ENCODE peak calls at places on chromosomes 12 and 14, in six cellular contexts. F is transverse colon, Z is psoas muscle, K is cardiac muscle cell, W is astrocyte, X is lung. A is an unnamed sample. For H3K36me3 and H3K4me1, the result is how much of the 10 kb centered on the place peaks cover.

GRCh38 chr12:13444076-13444475 is 247.6 kb downstream of the EMP1 start:
- DNase-seq in X (no peak), K (no peak), F (no peak), W (no peak), Z (no peak), A (no peak)

GRCh38 chr12:49542592-49543160 is 3.8 kb downstream of the KCNH3 start:
- DNase-seq in W (no peak), F (no peak), X (no peak), Z (no peak), K (no peak), A (no peak)

GRCh38 chr12:56903374-56903773 is 30.8 kb downstream of the SDR9C7 start:
- DNase-seq in X (no peak), K (no peak), F (no peak), Z (no peak), W (no peak), A (no peak)

GRCh38 chr12:74599932-74600331 is 62.3 kb downstream of the ATXN7L3B start:
- DNase-seq in K (no peak), X (no peak), F (no peak), Z (no peak), W (no peak), A (no peak)

GRCh38 chr12:43586646-43587245 is 34.7 kb upstream of the ADAMTS20 start:
- DNase-seq in X (no peak), W (no peak), F (no peak), K (no peak), Z (no peak), A (no peak)

GRCh38 chr14:85556263-85556662 is 26.3 kb downstream of the FLRT2 start:
- DNase-seq in K (no peak), X (no peak), W (no peak), Z (no peak), F (no peak), A (no peak)

GRCh38 chr14:100486025-100486828 is 101.0 kb downstream of the BEGAIN start:
- DNase-seq in W (peak), Z (peak), X (no peak), K (peak), F (peak), A (peak)

GRCh38 chr12:98582093-98582492 is 11.4 kb upstream of the SLC25A3 start:
- DNase-seq in W (peak), Z (no peak), X (no peak), K (no peak), F (no peak), A (no peak)

GRCh38 chr12:2999265-2999841 is 40.2 kb downstream of the TEAD4 start:
- DNase-seq in F (no peak), Z (peak), K (peak), X (no peak), W (no peak), A (no peak)

GRCh38 chr12:71730936-71731335 is 23.7 kb upstream of the RAB21 start:
- DNase-seq in Z (no peak), W (peak), F (no peak), X (no peak), K (no peak), A (no peak)

GRCh38 chr12:68695454-68695853 is 8.7 kb downstream of the NUP107 start:
- DNase-seq in X (no peak), Z (no peak), W (no peak), F (no peak), K (no peak), A (no peak)

DNA sequence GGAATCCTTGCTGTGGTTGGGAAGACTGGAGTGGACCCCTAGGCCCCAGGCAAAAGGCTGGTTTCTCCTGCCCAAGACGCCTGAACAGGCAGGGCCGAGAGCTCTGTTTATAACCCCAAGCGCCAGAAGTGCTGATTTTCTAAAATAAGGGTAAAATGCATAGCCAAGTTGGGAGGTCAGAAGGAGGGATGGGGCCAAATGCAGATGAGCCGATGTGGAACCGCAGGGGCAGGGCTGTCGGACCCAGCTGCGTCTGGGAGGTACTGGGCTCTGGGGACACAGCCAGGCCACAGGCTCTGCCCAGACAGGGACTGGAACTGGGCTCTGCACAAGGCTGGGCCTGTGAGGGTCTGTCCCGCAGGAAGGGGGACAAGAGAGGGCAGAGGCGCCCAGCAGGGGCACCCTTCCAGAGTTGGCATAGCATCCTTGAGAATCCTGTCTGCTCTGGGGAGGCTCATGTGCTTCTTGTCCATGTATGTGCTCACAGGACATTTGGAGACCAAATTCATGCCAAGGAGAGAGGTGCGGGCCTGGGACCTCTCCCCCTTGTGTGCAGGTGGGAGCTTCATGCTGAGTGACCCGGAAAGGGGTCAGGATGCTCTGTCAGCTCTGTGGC is 49.1 kb downstream of the JAG2 start:
- DNase-seq in F (no peak), W (no peak), X (no peak), Z (no peak), K (no peak), A (no peak)
- H3K27ac ChIP-seq in F (no peak), W (no peak), X (no peak), Z (no peak), K (no peak), A (no peak)

DNA sequence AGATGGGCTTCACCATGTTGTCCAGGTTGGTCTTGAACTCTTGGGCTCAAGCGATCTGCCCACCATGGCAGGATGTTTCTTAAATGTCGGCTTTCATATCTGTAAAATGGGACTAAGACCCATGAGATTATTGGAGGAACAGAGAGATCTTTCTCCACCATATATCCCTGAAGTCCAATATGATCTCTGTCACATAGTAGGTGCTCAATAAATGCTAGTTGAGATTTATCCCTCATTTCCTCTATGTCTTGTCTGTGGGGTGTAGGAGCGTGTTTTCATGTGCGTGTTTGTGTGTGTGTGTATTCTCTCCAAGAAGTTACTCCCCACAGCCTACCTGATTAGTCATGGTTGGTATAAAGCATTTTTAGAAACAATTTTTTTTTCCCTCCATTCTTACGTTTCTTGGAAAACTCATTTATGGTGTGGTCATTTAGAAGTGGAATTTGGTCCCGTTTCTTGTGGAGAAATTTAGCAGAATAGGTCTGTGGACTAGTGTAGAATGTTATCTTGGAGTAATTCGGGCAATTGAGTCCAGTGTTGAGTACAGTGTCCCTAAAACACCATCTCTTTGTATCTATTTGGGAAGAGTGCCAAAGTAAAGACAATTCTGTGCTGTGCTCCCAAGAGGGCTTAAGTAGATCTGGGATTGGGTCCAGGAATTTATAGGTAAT is 4.3 kb downstream of the STRAP start:
- DNase-seq in W (peak), F (no peak), X (no peak), Z (no peak), K (no peak), A (no peak)
- H3K36me3 ChIP-seq in W (under half), F (under half), X (under half), Z (under half), K (under half), A (under half)

DNA sequence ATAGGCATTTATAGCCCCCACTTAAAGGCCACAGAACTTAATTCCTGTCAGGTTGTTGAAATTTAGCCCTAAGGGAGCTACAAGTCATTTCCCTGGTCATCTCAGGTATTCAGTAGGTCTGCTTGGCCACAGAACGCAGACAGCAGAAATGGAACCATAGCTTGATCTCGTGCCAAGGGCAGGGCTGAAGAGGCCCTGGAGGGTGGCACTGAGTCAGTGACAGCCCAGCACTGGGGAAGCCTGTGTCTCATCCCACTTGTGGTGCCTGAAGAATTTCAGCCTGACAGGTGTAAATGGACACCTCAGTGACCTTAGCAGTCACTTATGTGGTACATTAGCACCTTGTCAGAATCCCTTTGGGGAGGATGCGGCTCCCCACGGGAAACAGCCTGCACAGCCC is 6.6 kb downstream of the PRKAB1 start:
- DNase-seq in X (no peak), Z (no peak), F (no peak), K (no peak), W (no peak), A (no peak)
- H3K4me1 ChIP-seq in X (under half), Z (under half), F (under half), K (under half), W (under half), A (under half)

GRCh38 chr12:65619018-65619417 is 205.3 kb upstream of the HMGA2 start:
- DNase-seq in W (no peak), Z (no peak), K (peak), X (no peak), F (no peak), A (no peak)

GRCh38 chr12:65618574-65618973 is 205.7 kb upstream of the HMGA2 start:
- DNase-seq in W (no peak), X (no peak), Z (no peak), K (no peak), F (no peak), A (no peak)

GRCh38 chr12:65622056-65622455 is 202.2 kb upstream of the HMGA2 start:
- DNase-seq in W (no peak), Z (no peak), K (no peak), X (no peak), F (no peak), A (no peak)

GRCh38 chr12:65623507-65623906 is 200.8 kb upstream of the HMGA2 start:
- DNase-seq in F (no peak), W (no peak), X (no peak), K (no peak), Z (no peak), A (no peak)

DNA sequence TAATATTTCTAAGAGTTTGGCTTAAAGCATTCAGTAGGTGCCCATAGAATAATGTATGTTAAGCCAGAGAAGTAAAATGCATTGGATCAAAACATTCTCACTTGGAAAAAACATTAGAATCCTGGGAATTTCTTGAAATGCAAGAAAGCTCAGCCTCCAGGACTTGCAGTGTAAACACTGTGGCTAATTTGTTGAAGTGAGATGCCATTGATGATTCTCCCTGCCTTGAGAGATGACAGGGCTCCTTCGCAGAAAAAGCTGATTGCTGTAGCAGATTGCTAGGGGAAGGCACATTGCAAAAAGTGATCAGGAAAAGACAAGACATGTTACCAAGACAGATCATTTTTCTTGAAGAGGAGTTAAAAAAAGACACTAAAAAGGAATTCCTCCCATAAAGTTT is 204.3 kb upstream of the HMGA2 start:
- DNase-seq in Z (no peak), K (peak), W (no peak), F (no peak), X (no peak), A (no peak)
- H3K27ac ChIP-seq in Z (no peak), K (peak), W (no peak), F (no peak), X (no peak), A (no peak)

GRCh38 chr12:69766260-69766659 is 27.6 kb downstream of the RAB3IP start:
- DNase-seq in Z (no peak), W (no peak), X (no peak), K (no peak), F (no peak), A (no peak)

GRCh38 chr12:69765515-69765914 is 26.9 kb downstream of the RAB3IP start:
- DNase-seq in Z (no peak), F (no peak), X (no peak), W (no peak), K (no peak), A (no peak)
- H3K36me3 ChIP-seq in Z (under half), F (under half), X (under half), W (under half), K (under half), A (under half)

DNA sequence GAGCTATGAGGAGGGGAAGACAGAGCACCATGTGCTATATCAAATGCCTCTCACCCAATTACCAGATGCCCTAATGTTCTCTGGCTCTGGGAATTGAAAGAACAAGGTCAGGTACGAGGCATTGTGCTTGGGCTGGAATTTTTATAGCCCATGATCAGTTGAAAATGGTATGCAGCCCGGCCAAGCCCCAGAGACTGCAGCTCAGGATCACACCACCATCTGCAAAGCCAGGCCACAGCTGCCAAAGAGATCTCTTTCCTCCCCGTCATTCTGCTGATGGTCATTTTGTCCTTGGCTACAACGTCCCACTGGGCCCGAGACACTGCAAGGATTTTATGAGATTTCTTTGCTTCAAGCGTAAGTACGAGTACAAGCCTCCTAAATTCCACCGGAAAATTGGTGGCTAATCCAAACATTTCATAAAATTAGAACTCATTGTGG is 15.2 kb downstream of the NUAK1 start:
- DNase-seq in X (no peak), K (no peak), F (peak), Z (peak), W (no peak), A (no peak)
- H3K4me1 ChIP-seq in X (under half), K (under half), F (under half), Z (half or more), W (under half), A (under half)

DNA sequence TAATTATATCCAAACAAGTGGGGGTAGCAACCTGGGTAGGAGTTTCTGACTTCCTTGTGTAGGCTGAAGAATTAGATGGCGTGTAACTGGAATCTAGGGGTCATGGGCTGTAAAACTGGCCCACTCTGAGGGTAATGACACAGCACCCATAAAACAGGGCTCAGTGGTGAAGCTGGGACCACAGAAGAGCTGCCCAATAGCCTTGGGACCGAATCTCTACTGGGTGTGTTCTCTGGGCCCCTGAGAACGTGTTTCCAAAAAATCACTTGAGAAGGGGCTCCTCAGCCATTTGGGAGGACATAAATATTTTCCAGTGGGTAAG is 3.7 kb downstream of the RNASE8 start:
- DNase-seq in F (no peak), W (no peak), Z (no peak), X (no peak), K (no peak), A (no peak)
- H3K27ac ChIP-seq in F (peak), W (no peak), Z (no peak), X (no peak), K (no peak), A (no peak)

GRCh38 chr12:331287-331686 is 57.8 kb downstream of the KDM5A start:
- DNase-seq in K (no peak), F (no peak), X (no peak), Z (no peak), W (no peak), A (no peak)
- H3K36me3 ChIP-seq in K (half or more), F (under half), X (under half), Z (under half), W (under half), A (under half)

A was measured in CD8-positive, alpha-beta T cell.